ENCODE peak calls at places on chromosomes 3 and 15, in seven cellular contexts. S is mammary epithelial cell, X is endothelial cell of umbilical vein, P is thyroid gland, L is fibroblast of lung, Y is A673, T is neural progenitor cell. W is an unnamed sample. For H3K4me1, the result is how much of the 10 kb centered on the place peaks cover.

GRCh38 chr3:193248848-193249468 is 7.9 kb downstream of the PLAAT1 start:
- DNase-seq in Y (no peak), L (no peak), X (no peak), P (no peak), S (no peak), T (no peak), W (no peak)

GRCh38 chr3:119588112-119588511 is 8.8 kb downstream of the ADPRH start:
- DNase-seq in X (no peak), T (no peak), P (peak), Y (peak), L (no peak), S (no peak), W (peak)

GRCh38 chr3:49653636-49654035 is 20.5 kb upstream of the APEH start:
- DNase-seq in T (no peak), P (no peak), Y (no peak), L (no peak), S (no peak), X (no peak), W (no peak)

GRCh38 chr15:90336705-90337141 is 15.4 kb upstream of the ZNF774 start:
- DNase-seq in S (peak), L (peak), Y (no peak), X (no peak), T (no peak), P (no peak), W (no peak)

GRCh38 chr15:94777037-94777436 is 545.7 kb downstream of the MCTP2 start:
- DNase-seq in X (no peak), P (no peak), L (no peak), S (no peak), Y (no peak), T (no peak), W (no peak)

GRCh38 chr3:98521897-98522537 is 685 bp downstream of the CLDND1 start:
- DNase-seq in Y (peak), X (peak), P (peak), T (peak), L (peak), S (peak), W (peak)

GRCh38 chr3:143502101-143502500 is 346.2 kb downstream of the SLC9A9 start:
- DNase-seq in T (peak), Y (peak), L (no peak), S (no peak), P (no peak), X (peak), W (no peak)

GRCh38 chr3:192929755-192930491 is 12.3 kb upstream of the MB21D2 start:
- DNase-seq in P (no peak), L (peak), Y (no peak), T (no peak), X (no peak), S (no peak), W (no peak)

GRCh38 chr3:54121404-54122045 is 827 bp upstream of the CACNA2D3 start:
- DNase-seq in T (peak), P (peak), L (peak), S (no peak), Y (no peak), X (no peak), W (no peak)

GRCh38 chr3:174957581-174958001 is 98.5 kb downstream of the NAALADL2 start:
- DNase-seq in Y (no peak), X (no peak), P (no peak), L (peak), S (peak), T (no peak), W (no peak)

GRCh38 chr15:98868564-98868963 is 139.0 kb downstream of the PGPEP1L start:
- DNase-seq in Y (no peak), X (no peak), L (no peak), P (no peak), S (peak), T (no peak), W (no peak)

GRCh38 chr15:34436126-34436955 is 1.3 kb downstream of the GOLGA8A start:
- DNase-seq in T (peak), Y (peak), L (peak), P (peak), X (peak), S (no peak), W (no peak)

GRCh38 chr3:122405015-122405414 is 10.8 kb downstream of the WDR5B start:
- DNase-seq in X (no peak), S (no peak), P (no peak), L (no peak), T (no peak), Y (no peak), W (no peak)

GRCh38 chr15:82999905-83000671 is 11.4 kb downstream of the C15orf40 start:
- DNase-seq in X (peak), T (peak), S (peak), L (peak), P (peak), Y (peak), W (peak)

GRCh38 chr3:185280572-185281365 is 26.9 kb upstream of the EHHADH start:
- DNase-seq in L (peak), Y (peak), X (peak), T (peak), P (no peak), S (peak), W (no peak)

GRCh38 chr3:120203621-120204020 is 81.4 kb downstream of the GPR156 start:
- DNase-seq in Y (no peak), S (no peak), X (no peak), L (peak), P (no peak), T (no peak), W (no peak)

GRCh38 chr3:112454098-112454884 is 45.0 kb downstream of the BTLA start:
- DNase-seq in P (no peak), S (no peak), T (no peak), X (no peak), Y (no peak), L (no peak), W (no peak)

GRCh38 chr3:169295126-169295525 is 368.4 kb downstream of the MECOM start:
- DNase-seq in L (peak), P (no peak), T (no peak), Y (peak), X (peak), S (no peak), W (no peak)

GRCh38 chr3:182738583-182739514 is 54.5 kb upstream of the ATP11B start:
- DNase-seq in L (peak), P (peak), X (no peak), S (peak), Y (no peak), T (no peak), W (peak)

GRCh38 chr15:78960308-78960707 is 15.5 kb upstream of the CTSH start:
- DNase-seq in Y (no peak), L (no peak), X (no peak), T (no peak), P (no peak), S (no peak), W (no peak)

GRCh38 chr3:33732394-33732793 is 14.3 kb upstream of the CLASP2 start:
- DNase-seq in L (no peak), P (no peak), Y (peak), T (no peak), X (no peak), S (no peak), W (no peak)

GRCh38 chr3:113532698-113533533 is 561 bp downstream of the SIDT1 start:
- DNase-seq in Y (peak), P (peak), X (peak), T (peak), S (no peak), L (peak), W (peak)

GRCh38 chr3:150300376-150300775 is 107.7 kb upstream of the TSC22D2 start:
- DNase-seq in X (peak), S (peak), L (peak), Y (no peak), T (no peak), P (no peak), W (no peak)

GRCh38 chr3:86785381-86785780 is 205.6 kb downstream of the VGLL3 start:
- DNase-seq in S (no peak), Y (peak), X (no peak), P (no peak), L (peak), T (no peak), W (no peak)

GRCh38 chr3:66938338-66938963 is 59.7 kb upstream of the KBTBD8 start:
- DNase-seq in Y (peak), S (peak), P (peak), X (peak), L (peak), T (peak), W (peak)

GRCh38 chr3:5456199-5456598 is 268.7 kb downstream of the EDEM1 start:
- DNase-seq in S (no peak), T (no peak), Y (no peak), L (no peak), P (no peak), X (no peak), W (no peak)

GRCh38 chr3:10351013-10351735 is 30.3 kb upstream of the SEC13 start:
- DNase-seq in Y (no peak), P (no peak), L (no peak), S (no peak), X (no peak), T (peak), W (no peak)

GRCh38 chr15:69784808-69785550 is 312.7 kb downstream of the TLE3 start:
- DNase-seq in X (no peak), S (no peak), P (no peak), Y (no peak), T (no peak), L (peak), W (no peak)

GRCh38 chr15:85852969-85853368 is 58.2 kb upstream of the KLHL25 start:
- DNase-seq in P (no peak), X (no peak), T (no peak), Y (no peak), L (no peak), S (no peak), W (no peak)

GRCh38 chr3:26960382-26960781 is 337.8 kb downstream of the LRRC3B start:
- DNase-seq in T (no peak), S (no peak), P (no peak), Y (no peak), X (no peak), L (no peak), W (no peak)

GRCh38 chr3:40588406-40588805 is 63.6 kb downstream of the ZNF621 start:
- DNase-seq in S (peak), P (no peak), Y (no peak), T (peak), X (no peak), L (no peak), W (no peak)
- TF ChIP-seq CTCF in S (peak), P (no peak), Y (no peak), T (no peak), X (no peak), L (no peak), W (no peak)

DNA sequence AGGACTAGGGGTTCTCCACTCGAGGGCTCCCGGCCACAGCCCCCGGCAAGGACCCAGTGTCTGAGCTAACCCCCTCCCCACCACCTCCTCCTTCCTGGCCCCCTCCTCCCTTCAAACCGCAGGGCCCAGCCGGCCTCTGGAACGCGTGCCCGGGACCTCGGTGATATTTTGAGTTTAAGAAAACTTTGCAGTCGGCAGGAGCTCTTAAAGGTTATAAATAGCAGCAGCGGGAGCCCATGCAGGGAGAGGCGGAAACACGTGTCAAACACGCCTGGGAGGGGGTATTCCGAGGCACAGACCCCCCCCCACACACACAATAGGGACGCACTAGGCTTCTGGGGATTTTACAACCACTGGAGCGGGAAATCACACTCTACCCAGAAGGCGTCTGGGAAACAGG is 3.1 kb upstream of the PTH1R start:
- DNase-seq in T (no peak), L (peak), Y (peak), P (peak), X (no peak), S (no peak), W (no peak)
- H3K4me1 ChIP-seq in T (under half), L (under half), Y (under half), P (under half), X (under half), S (under half), W (under half)

GRCh38 chr3:172515130-172515918 is 7.9 kb downstream of the TNFSF10 start:
- DNase-seq in S (no peak), Y (no peak), P (no peak), T (no peak), X (peak), L (peak), W (no peak)
- H3K27ac ChIP-seq in S (peak), Y (no peak), P (no peak), T (no peak), X (no peak), L (no peak), W (peak)

GRCh38 chr15:64150236-64150578 is 1.3 kb upstream of the SNX22 start:
- DNase-seq in Y (no peak), T (no peak), X (no peak), P (no peak), S (no peak), L (no peak), W (no peak)

GRCh38 chr15:64148168-64148567 is 3.4 kb upstream of the SNX22 start:
- DNase-seq in L (no peak), P (no peak), S (no peak), T (no peak), Y (no peak), X (no peak), W (no peak)

GRCh38 chr15:64151727-64152506 is at the start of gene SNX22:
- DNase-seq in X (peak), S (no peak), T (peak), L (no peak), P (peak), Y (no peak), W (peak)

GRCh38 chr15:64148581-64148980 is 3.0 kb upstream of the SNX22 start:
- DNase-seq in T (no peak), Y (no peak), P (no peak), X (no peak), S (no peak), L (no peak), W (no peak)

DNA sequence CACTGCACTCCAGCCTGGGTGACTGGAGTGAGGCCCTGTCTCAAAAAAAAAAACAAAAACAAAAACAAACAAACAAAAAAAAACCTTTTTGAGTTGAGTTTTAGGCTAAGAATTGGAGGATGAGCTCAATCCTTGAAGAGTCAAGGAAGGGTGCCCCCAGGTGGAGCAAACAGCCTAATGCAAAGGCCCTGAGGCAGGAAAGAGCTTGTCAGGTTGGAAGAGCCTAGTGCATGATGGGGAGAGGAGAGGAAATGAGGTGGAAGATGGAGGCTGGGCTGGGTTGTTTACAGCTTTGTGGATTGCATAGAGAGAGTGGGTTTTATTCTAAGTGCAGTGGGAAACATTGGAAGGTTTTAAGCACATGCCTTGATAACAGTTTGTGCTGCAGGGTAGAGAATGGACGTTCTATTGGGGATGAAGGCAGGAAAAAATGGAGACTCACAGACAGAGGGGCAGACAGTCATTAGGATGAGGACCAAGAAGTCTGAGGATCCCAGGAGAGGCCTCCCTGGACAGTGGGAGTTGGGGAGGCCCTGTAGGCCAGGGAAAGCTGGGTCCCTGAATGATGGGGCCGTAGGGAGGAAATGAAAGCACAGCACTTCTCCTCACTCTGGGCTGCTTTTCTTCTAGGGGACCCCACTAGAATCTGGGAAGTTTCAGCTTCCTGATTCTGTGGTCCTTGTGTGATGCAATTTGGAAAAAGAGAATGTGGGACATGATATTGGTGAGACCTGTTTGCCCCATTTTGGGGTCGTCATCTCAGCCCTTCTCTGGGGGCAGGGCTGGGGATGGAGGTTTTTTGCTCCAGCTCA is 1.9 kb upstream of the SNX22 start:
- DNase-seq in Y (peak), P (peak), T (no peak), X (no peak), S (peak), L (no peak), W (no peak)
- TF ChIP-seq CTCF in Y (peak), P (no peak), T (peak), X (peak), S (peak), L (no peak), W (no peak)

GRCh38 chr3:123410149-123410515 is 38.8 kb downstream of the ADCY5 start:
- DNase-seq in X (no peak), P (no peak), Y (peak), T (no peak), S (no peak), L (no peak), W (no peak)
- H3K4me1 ChIP-seq in X (under half), P (under half), Y (under half), T (under half), S (under half), L (under half), W (half or more)

GRCh38 chr3:64268926-64269325 is 43.7 kb upstream of the PRICKLE2 start:
- DNase-seq in Y (no peak), T (no peak), L (no peak), S (no peak), X (no peak), P (peak), W (no peak)
- H3K27ac ChIP-seq in Y (no peak), T (no peak), L (no peak), S (no peak), X (no peak), P (no peak), W (no peak)

GRCh38 chr15:59376735-59377134 is 4.1 kb upstream of the MYO1E start:
- DNase-seq in S (no peak), Y (no peak), P (no peak), X (peak), L (no peak), T (no peak), W (no peak)
- TF ChIP-seq CTCF in S (peak), Y (peak), P (peak), X (no peak), L (no peak), T (no peak), W (peak)

GRCh38 chr3:39144748-39145380 is 8.5 kb downstream of the CSRNP1 start:
- DNase-seq in S (no peak), X (no peak), P (no peak), L (no peak), Y (no peak), T (no peak), W (no peak)
- H3K4me1 ChIP-seq in S (half or more), X (under half), P (half or more), L (under half), Y (under half), T (under half), W (half or more)